ENCODE peak calls at places on chromosome 18, in six cellular contexts. C is GM10248; Y is foreskin fibroblast; I is transverse colon; L is activated CD8-positive, alpha-beta T cell treated with anti-CD3 and anti-CD28 coated beads for 36 hours; B is GM13976. K is an unnamed sample.

GRCh38 chr18:61400016-61400630 is 66.9 kb downstream of the CDH20 start:
- DNase-seq in C (no peak), Y (no peak), I (no peak), L (no peak), B (no peak), K (no peak)

GRCh38 chr18:37649930-37650329 is 84.3 kb upstream of the CELF4 start:
- DNase-seq in C (no peak), Y (no peak), I (no peak), L (no peak), B (no peak), K (no peak)

GRCh38 chr18:59148192-59148591 is 8.5 kb downstream of the SEC11C start:
- DNase-seq in C (no peak), Y (no peak), I (no peak), L (no peak), B (no peak), K (peak; percentile 59)

GRCh38 chr18:60975419-60975818 is 357.8 kb upstream of the CDH20 start:
- DNase-seq in C (no peak), Y (no peak), I (no peak), L (no peak), B (no peak), K (no peak)

GRCh38 chr18:63883617-63884016 is 3.9 kb upstream of the SERPINB2 start:
- DNase-seq in C (no peak), Y (no peak), I (no peak), L (no peak), B (no peak), K (no peak)

GRCh38 chr18:66792466-66792865 is 188.6 kb upstream of the CDH19 start:
- DNase-seq in C (no peak), Y (no peak), I (no peak), L (no peak), B (no peak), K (no peak)

GRCh38 chr18:32469691-32470131 is 971 bp downstream of the GAREM1 start:
- DNase-seq in C (peak; percentile 14), Y (peak; percentile 18), I (no peak), L (no peak), B (peak; percentile 8), K (no peak)

GRCh38 chr18:22106536-22107292 is 62.7 kb upstream of the GATA6 start:
- DNase-seq in C (no peak), Y (no peak), I (no peak), L (no peak), B (no peak), K (peak; percentile 62)

GRCh38 chr18:74977041-74977440 is 231.9 kb downstream of the PTGR3 start:
- DNase-seq in C (no peak), Y (peak; percentile 6), I (no peak), L (no peak), B (no peak), K (no peak)

GRCh38 chr18:41371718-41372117 is 583.3 kb upstream of the PIK3C3 start:
- DNase-seq in C (no peak), Y (no peak), I (no peak), L (no peak), B (no peak), K (no peak)

GRCh38 chr18:54222922-54223567 is 1.4 kb downstream of the MBD2 start:
- DNase-seq in C (no peak), Y (no peak), I (no peak), L (peak; percentile 72), B (no peak), K (no peak)

GRCh38 chr18:10240276-10240675 is 214.2 kb upstream of the APCDD1 start:
- DNase-seq in C (no peak), Y (no peak), I (no peak), L (no peak), B (no peak), K (no peak)

GRCh38 chr18:80050797-80051196 is 16.6 kb downstream of the RBFA start:
- DNase-seq in C (no peak), Y (no peak), I (no peak), L (no peak), B (no peak), K (no peak)

GRCh38 chr18:10463741-10464140 is 9.3 kb downstream of the APCDD1 start:
- DNase-seq in C (no peak), Y (no peak), I (no peak), L (no peak), B (no peak), K (no peak)

GRCh38 chr18:75223687-75224347 is 13.2 kb downstream of the TSHZ1 start:
- DNase-seq in C (no peak), Y (no peak), I (no peak), L (no peak), B (no peak), K (no peak)

GRCh38 chr18:478679-479078 is 21.8 kb downstream of the COLEC12 start:
- DNase-seq in C (no peak), Y (peak; percentile 79), I (no peak), L (no peak), B (no peak), K (no peak)

GRCh38 chr18:3139406-3139805 is 80.4 kb downstream of the MYOM1 start:
- DNase-seq in C (no peak), Y (no peak), I (no peak), L (no peak), B (no peak), K (no peak)

GRCh38 chr18:47054369-47054768 is 18.9 kb upstream of the ELOA2 start:
- DNase-seq in C (no peak), Y (no peak), I (no peak), L (no peak), B (no peak), K (no peak)

GRCh38 chr18:54737986-54738385 is 90.3 kb upstream of the RAB27B start:
- DNase-seq in C (no peak), Y (no peak), I (no peak), L (no peak), B (no peak), K (no peak)

GRCh38 chr18:34631071-34631470 is 79.0 kb upstream of the DTNA start:
- DNase-seq in C (no peak), Y (no peak), I (no peak), L (no peak), B (no peak), K (no peak)

GRCh38 chr18:79603321-79604204 is 76.0 kb upstream of the CTDP1 start:
- DNase-seq in C (no peak), Y (no peak), I (peak; percentile 4), L (no peak), B (no peak), K (no peak)

GRCh38 chr18:5518899-5519371 is 24.9 kb downstream of the EPB41L3 start:
- DNase-seq in C (no peak), Y (no peak), I (no peak), L (no peak), B (no peak), K (no peak)

DNA sequence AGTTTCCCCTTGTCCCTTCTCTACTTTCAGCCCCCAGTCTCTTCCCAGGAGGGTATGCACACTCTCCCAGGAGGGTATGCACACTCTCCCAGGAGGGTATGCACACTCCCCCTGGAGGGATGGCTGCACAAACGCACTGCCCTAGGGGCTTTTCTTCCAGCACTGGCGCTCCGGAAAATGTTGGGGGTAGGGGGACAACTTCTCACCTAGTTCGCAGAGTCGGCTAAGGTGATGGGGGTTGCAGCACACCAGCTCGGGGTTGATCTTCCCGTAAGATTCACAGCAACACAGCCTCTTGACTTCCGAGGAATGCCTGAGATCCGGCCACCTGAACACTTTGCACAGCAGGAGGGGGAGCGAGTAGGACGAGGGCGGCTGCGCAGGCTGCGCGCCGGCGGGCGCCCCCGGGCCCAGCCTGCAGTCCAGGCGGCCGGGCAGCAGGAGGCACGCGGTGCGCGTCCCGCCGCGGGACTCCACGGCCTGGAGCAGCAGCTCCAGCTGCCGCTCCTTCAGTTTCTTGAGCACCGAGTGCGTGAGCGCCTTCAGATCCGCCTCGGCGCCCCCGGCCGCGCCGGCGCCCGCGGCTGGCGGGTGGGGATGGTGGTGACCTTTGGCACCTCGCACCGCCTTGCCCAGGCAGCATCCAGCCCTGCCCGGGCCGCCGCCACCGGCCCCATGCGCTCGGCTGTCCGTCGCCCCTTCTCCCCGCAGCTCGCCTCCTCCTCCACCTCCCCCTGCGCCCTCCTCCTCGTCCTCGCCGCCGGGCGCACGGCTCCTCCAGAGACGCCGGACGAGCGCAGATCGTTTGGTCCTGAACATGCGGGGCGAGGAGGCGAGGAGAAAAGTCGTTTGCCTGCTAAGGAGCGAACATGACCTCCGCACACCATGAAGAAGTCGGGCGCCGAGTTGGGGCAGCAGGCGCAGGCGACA is 894 bp downstream of the SMAD7 start:
- DNase-seq in C (peak; percentile 57), Y (no peak), I (peak; percentile 52), L (peak; percentile 40), B (peak; percentile 70), K (peak; percentile 66)
- TF ChIP-seq CTCF in C (peak; percentile 16), Y (no peak), I (peak; percentile 17), L (peak; percentile 12), B (peak; percentile 12), K (peak; percentile 49)

DNA sequence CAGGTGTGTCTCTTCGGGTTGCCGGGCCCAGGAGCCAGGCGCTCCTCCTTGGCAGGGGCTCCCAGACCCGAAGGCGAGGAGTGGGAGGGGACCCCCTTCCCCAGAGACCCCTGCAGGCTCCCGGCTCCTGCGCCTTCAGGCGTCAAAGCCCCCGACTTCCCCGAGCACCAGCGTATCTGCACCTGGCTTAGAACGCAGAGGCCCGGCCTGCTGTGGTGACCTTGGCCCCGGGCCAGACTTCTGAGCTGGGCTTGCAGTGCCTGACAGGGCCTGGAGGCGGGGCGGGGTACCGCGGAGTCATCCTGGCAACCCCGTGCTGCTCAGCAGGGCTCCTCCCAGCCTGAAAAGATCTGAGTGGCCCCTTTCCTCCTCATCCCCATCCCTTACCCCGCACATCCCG is 27.0 kb downstream of the SKA1 start:
- DNase-seq in C (no peak), Y (peak; percentile 9), I (peak; percentile 64), L (peak; percentile 55), B (peak; percentile 29), K (peak; percentile 94)
- TF ChIP-seq CTCF in C (no peak), Y (no peak), I (peak; percentile 26), L (no peak), B (no peak), K (peak; percentile 42)

GRCh38 chr18:73136134-73136533 is 268.3 kb upstream of the NETO1 start:
- DNase-seq in C (peak; percentile 14), Y (no peak), I (no peak), L (no peak), B (peak; percentile 29), K (no peak)
- TF ChIP-seq CTCF in C (peak; percentile 40), Y (no peak), I (no peak), L (no peak), B (peak; percentile 29), K (peak; percentile 4)

GRCh38 chr18:23825496-23825895 is 136.2 kb downstream of the LAMA3 start:
- DNase-seq in C (no peak), Y (no peak), I (no peak), L (no peak), B (no peak), K (no peak)

GRCh38 chr18:23824704-23825103 is 135.5 kb downstream of the LAMA3 start:
- DNase-seq in C (no peak), Y (no peak), I (no peak), L (no peak), B (no peak), K (no peak)

GRCh38 chr18:23825978-23826405 is 136.7 kb downstream of the LAMA3 start:
- DNase-seq in C (no peak), Y (peak; percentile 89), I (peak; percentile 22), L (peak; percentile 17), B (no peak), K (peak; percentile 51)

GRCh38 chr18:23822590-23823385 is 133.5 kb downstream of the LAMA3 start:
- DNase-seq in C (no peak), Y (no peak), I (no peak), L (no peak), B (no peak), K (no peak)

DNA sequence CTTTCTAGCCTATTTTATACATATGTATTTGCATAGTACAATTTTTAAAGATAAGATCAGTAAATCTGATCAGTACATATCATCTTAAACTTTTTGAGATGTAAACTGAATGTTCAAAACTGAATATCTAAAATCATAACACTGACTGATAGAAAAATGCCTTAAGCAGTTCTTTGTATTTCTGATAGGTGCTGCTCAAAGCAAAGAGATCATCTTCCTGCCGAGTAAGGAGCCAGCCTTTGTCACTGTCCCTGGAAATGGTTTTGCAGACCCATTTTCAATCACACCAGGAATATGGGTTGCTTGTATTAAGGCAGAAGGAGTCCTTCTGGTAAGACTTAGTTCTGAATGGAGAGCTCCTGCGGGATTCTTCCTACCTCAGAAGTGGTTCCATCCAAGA is 135.0 kb downstream of the LAMA3 start:
- DNase-seq in C (no peak), Y (no peak), I (no peak), L (no peak), B (no peak), K (no peak)
- TF ChIP-seq CTCF in C (no peak), Y (no peak), I (peak; percentile 11), L (no peak), B (no peak), K (no peak)

K was measured in body of pancreas.